ENCODE peak calls at places on chromosomes 4 and X, in four cellular contexts. B, O, Q and Y are unnamed samples.

GRCh38 chr4:148716361-148717063 is 274.3 kb upstream of the NR3C2 start:
- DNase-seq in O (peak; percentile 37), Q (no peak), B (no peak), Y (peak; percentile 78)

GRCh38 chr4:101366331-101366730 is 19.0 kb upstream of the PPP3CA start:
- DNase-seq in Q (peak; percentile 54), O (no peak), B (no peak), Y (no peak)

GRCh38 chrX:85964744-85965143 is 82.6 kb downstream of the CHM start:
- DNase-seq in B (no peak), O (no peak), Q (peak; percentile 16), Y (no peak)

GRCh38 chr4:98639523-98639922 is 18.9 kb downstream of the TSPAN5 start:
- DNase-seq in B (peak; percentile 47), O (no peak), Q (peak; percentile 19), Y (no peak)

GRCh38 chr4:158671915-158672806 is at the start of gene ETFDH:
- DNase-seq in B (peak; percentile 100), Q (peak; percentile 99), O (peak; percentile 99), Y (peak; percentile 100)

GRCh38 chrX:69203367-69204037 is 38.2 kb upstream of the PJA1 start:
- DNase-seq in B (no peak), O (no peak), Q (no peak), Y (peak; percentile 32)

GRCh38 chr4:165096776-165097175 is 15.9 kb downstream of the TMEM192 start:
- DNase-seq in O (peak; percentile 11), Q (peak; percentile 44), B (peak; percentile 39), Y (peak; percentile 50)

GRCh38 chr4:3396611-3397010 is 45.2 kb upstream of the HGFAC start:
- DNase-seq in O (no peak), B (no peak), Q (no peak), Y (no peak)

GRCh38 chr4:91758487-91758886 is 545.3 kb upstream of the GRID2 start:
- DNase-seq in Q (no peak), O (no peak), B (peak; percentile 3), Y (no peak)

GRCh38 chrX:24117288-24117687 is 32.2 kb upstream of the ZFX start:
- DNase-seq in O (no peak), Q (peak; percentile 88), B (peak; percentile 54), Y (no peak)

GRCh38 chrX:2595258-2595657 is 94.5 kb upstream of the DHRSX start:
- DNase-seq in Q (peak; percentile 11), B (no peak), O (no peak), Y (no peak)

GRCh38 chr4:14967982-14968381 is 34.3 kb upstream of the CPEB2 start:
- DNase-seq in B (no peak), O (no peak), Q (no peak), Y (peak; percentile 13)

GRCh38 chr4:163256680-163257343 is 75.6 kb downstream of the NPY1R start:
- DNase-seq in Q (no peak), B (no peak), O (no peak), Y (no peak)

GRCh38 chr4:105350859-105351494 is 122.9 kb downstream of the PPA2 start:
- DNase-seq in O (no peak), B (peak; percentile 8), Q (peak; percentile 83), Y (no peak)

GRCh38 chr4:76758290-76758882 is 139.6 kb downstream of the SOWAHB start:
- DNase-seq in O (peak; percentile 49), Q (peak; percentile 81), B (peak; percentile 80), Y (peak; percentile 65)

GRCh38 chr4:156829194-156829593 is 142.4 kb downstream of the PDGFC start:
- DNase-seq in B (no peak), Q (peak; percentile 29), O (no peak), Y (no peak)

GRCh38 chrX:30615229-30615628 is 37.7 kb upstream of the TASL start:
- DNase-seq in B (no peak), Q (peak; percentile 63), O (no peak), Y (no peak)

GRCh38 chr4:153465922-153466636 is at the start of gene TMEM131L:
- DNase-seq in Q (peak; percentile 52), O (peak; percentile 75), B (peak; percentile 71), Y (peak; percentile 91)
- H3K18ac ChIP-seq in Q (peak within 1 kb of the TSS; percentile 6), O (peak within 1 kb of the TSS; percentile 99), B (peak within 1 kb of the TSS; percentile 43), Y (peak within 1 kb of the TSS; percentile 86)

DNA sequence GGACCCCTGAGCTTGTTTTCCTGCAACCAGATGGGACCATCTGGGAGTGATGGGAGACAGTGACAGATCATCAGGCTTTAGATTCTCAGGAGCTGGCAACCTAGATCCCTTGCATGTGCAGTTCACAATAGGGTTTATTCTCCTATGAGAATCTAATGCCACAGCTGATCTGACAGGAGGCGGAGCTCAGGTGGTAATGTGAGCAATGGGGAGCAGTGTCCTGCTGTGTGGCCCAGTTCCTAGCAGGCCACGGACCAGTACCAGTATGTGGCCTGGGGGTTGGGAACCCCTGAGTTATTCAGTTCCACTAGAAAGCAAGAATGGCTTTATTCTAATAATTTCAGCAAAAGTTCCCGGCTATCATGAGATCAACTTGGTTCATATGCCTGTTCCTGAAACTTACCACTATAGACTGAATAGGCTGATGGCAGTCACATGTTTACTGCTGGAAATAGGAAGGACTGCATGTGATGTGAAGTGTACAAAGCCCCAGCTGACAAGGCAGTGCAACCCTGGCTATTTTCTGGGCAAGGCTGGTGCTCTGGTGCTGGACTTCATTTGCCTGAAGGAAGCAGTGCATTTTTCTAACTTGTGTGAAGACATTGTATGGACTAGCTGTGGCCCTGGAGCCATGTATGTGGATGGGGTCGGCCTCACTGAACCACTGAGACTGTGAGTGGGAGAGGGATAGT is 107.2 kb downstream of the SPRY1 start:
- DNase-seq in O (no peak), Q (no peak), B (no peak), Y (no peak)
- H2BK15ac ChIP-seq in O (no peak overlapping the region), Q (no peak overlapping the region), B (no peak overlapping the region), Y (peak overlapping the region; percentile 25)

GRCh38 chr4:127425911-127426310 is 206.8 kb upstream of the INTU start:
- DNase-seq in B (no peak), O (no peak), Q (no peak), Y (peak; percentile 45)

GRCh38 chr4:127421418-127421817 is 211.3 kb upstream of the INTU start:
- DNase-seq in B (no peak), O (no peak), Q (no peak), Y (no peak)

GRCh38 chr4:127425202-127425845 is 207.4 kb upstream of the INTU start:
- DNase-seq in B (no peak), Q (no peak), O (no peak), Y (peak; percentile 31)
- H4K8ac ChIP-seq in B (no peak overlapping the region), Q (no peak overlapping the region), O (no peak overlapping the region), Y (no peak overlapping the region)

GRCh38 chr4:185916683-185917082 is 104.7 kb upstream of the SORBS2 start:
- DNase-seq in B (no peak), O (no peak), Q (no peak), Y (no peak)
- H3K18ac ChIP-seq in B (no peak overlapping the region), O (no peak overlapping the region), Q (no peak overlapping the region), Y (no peak overlapping the region)